ENCODE peak calls at places on chromosomes 13 and 19, in seven cellular contexts. S, L, E, V, U, G and Y are unnamed samples.

GRCh38 chr13:32022292-32022691 is 9.3 kb upstream of the FRY start:
- DNase-seq in E (peak), G (no peak), L (no peak), V (no peak), S (no peak), U (no peak), Y (no peak)

GRCh38 chr13:93146584-93147292 is 79.9 kb upstream of the GPC6 start:
- DNase-seq in L (no peak), U (no peak), S (no peak), E (no peak), G (no peak), V (no peak), Y (no peak)

GRCh38 chr19:29263305-29264080 is 50.5 kb upstream of the UQCRFS1 start:
- DNase-seq in U (peak), L (peak), E (no peak), S (peak), V (peak), G (no peak), Y (no peak)

GRCh38 chr13:95300625-95301134 is 571 bp downstream of the ABCC4 start:
- DNase-seq in U (peak), E (peak), G (peak), V (peak), S (peak), L (peak), Y (peak)

GRCh38 chr13:106382569-106382968 is 152.9 kb downstream of the EFNB2 start:
- DNase-seq in E (no peak), U (no peak), G (no peak), V (no peak), S (no peak), L (peak), Y (no peak)

GRCh38 chr13:24052547-24052981 is 108.0 kb upstream of the SPATA13 start:
- DNase-seq in L (no peak), U (no peak), E (no peak), V (no peak), S (no peak), G (no peak), Y (no peak)

GRCh38 chr13:36193151-36193855 is 21.1 kb downstream of the SOHLH2 start:
- DNase-seq in E (no peak), S (no peak), L (no peak), V (no peak), U (no peak), G (no peak), Y (no peak)

GRCh38 chr19:47651691-47652090 is 42.8 kb downstream of the BICRA start:
- DNase-seq in E (no peak), L (peak), V (no peak), S (no peak), U (no peak), G (no peak), Y (no peak)

GRCh38 chr19:17296976-17297375 is 6.2 kb downstream of the ABHD8 start:
- DNase-seq in S (no peak), V (no peak), L (no peak), E (no peak), G (no peak), U (no peak), Y (no peak)

GRCh38 chr19:5789886-5790572 is 934 bp downstream of the DUS3L start:
- DNase-seq in U (no peak), G (no peak), V (peak), S (no peak), L (no peak), E (no peak), Y (no peak)

GRCh38 chr13:99062593-99062992 is 84.7 kb upstream of the DOCK9 start:
- DNase-seq in L (no peak), S (no peak), V (no peak), U (no peak), G (no peak), E (peak), Y (no peak)

GRCh38 chr19:802888-803561 is 5.8 kb downstream of the PTBP1 start:
- DNase-seq in U (peak), E (no peak), S (no peak), V (no peak), G (no peak), L (no peak), Y (no peak)

GRCh38 chr19:42276821-42277220 is 7.8 kb downstream of the CIC start:
- DNase-seq in E (no peak), S (no peak), G (no peak), L (no peak), U (no peak), V (no peak), Y (no peak)

GRCh38 chr19:37329686-37330085 is 41.2 kb upstream of the ZNF527 start:
- DNase-seq in E (no peak), U (peak), L (peak), V (no peak), S (no peak), G (no peak), Y (no peak)

GRCh38 chr13:106649495-106649894 is 81.6 kb upstream of the ARGLU1 start:
- DNase-seq in S (no peak), V (no peak), G (no peak), E (no peak), U (no peak), L (no peak), Y (no peak)

GRCh38 chr13:101707659-101708058 is 255.2 kb downstream of the ITGBL1 start:
- DNase-seq in E (no peak), S (no peak), L (no peak), V (no peak), U (no peak), G (no peak), Y (no peak)

GRCh38 chr19:48837081-48837524 is 812 bp upstream of the HSD17B14 start:
- DNase-seq in G (peak), L (peak), E (peak), U (peak), V (peak), S (peak), Y (peak)

GRCh38 chr13:98415326-98416070 is 161.4 kb downstream of the STK24 start:
- DNase-seq in E (no peak), S (no peak), V (no peak), G (no peak), L (no peak), U (no peak), Y (no peak)

GRCh38 chr13:40878321-40878720 is 88.9 kb downstream of the SLC25A15 start:
- DNase-seq in S (no peak), U (no peak), G (no peak), V (no peak), E (no peak), L (no peak), Y (no peak)

GRCh38 chr19:15913830-15914229 is 16.0 kb upstream of the CYP4F2 start:
- DNase-seq in G (no peak), S (no peak), L (no peak), E (no peak), U (no peak), V (no peak), Y (no peak)

GRCh38 chr13:50990540-50991506 is 81.2 kb downstream of the RNASEH2B start:
- DNase-seq in S (no peak), G (no peak), V (no peak), U (peak), E (no peak), L (peak), Y (no peak)

GRCh38 chr19:35262101-35262761 is 6.5 kb upstream of the USF2 start:
- DNase-seq in S (peak), E (no peak), G (peak), V (no peak), U (peak), L (peak), Y (no peak)

GRCh38 chr19:42401365-42402303 is 11.5 kb upstream of the CNFN start:
- DNase-seq in U (peak), S (peak), L (peak), G (peak), V (peak), E (peak), Y (peak)

GRCh38 chr13:80168089-80168850 is 172.7 kb downstream of the SPRY2 start:
- DNase-seq in L (no peak), G (no peak), V (no peak), S (no peak), E (no peak), U (no peak), Y (no peak)

GRCh38 chr19:55688422-55689218 is 13.6 kb downstream of the EPN1 start:
- DNase-seq in G (peak), U (no peak), L (no peak), V (no peak), E (no peak), S (peak), Y (no peak)

GRCh38 chr13:48769107-48769704 is 115.5 kb downstream of the CYSLTR2 start:
- DNase-seq in S (no peak), U (peak), G (no peak), E (no peak), L (peak), V (peak), Y (no peak)

GRCh38 chr19:14164724-14165493 is 28.5 kb upstream of the ASF1B start:
- DNase-seq in U (no peak), S (no peak), E (no peak), L (no peak), V (no peak), G (no peak), Y (no peak)

GRCh38 chr13:73248711-73249580 is 190.1 kb downstream of the KLF5 start:
- DNase-seq in U (peak), S (no peak), G (no peak), L (peak), E (no peak), V (peak), Y (no peak)

GRCh38 chr19:42419309-42419708 is 7.9 kb downstream of the LIPE start:
- DNase-seq in G (no peak), U (no peak), V (no peak), S (no peak), L (peak), E (peak), Y (no peak)

GRCh38 chr19:13103961-13104847 is 1.5 kb upstream of the LYL1 start:
- DNase-seq in E (peak), V (no peak), G (peak), L (peak), S (no peak), U (peak), Y (peak)

GRCh38 chr13:97559030-97559429 is 125.1 kb downstream of the RAP2A start:
- DNase-seq in S (no peak), V (no peak), G (no peak), U (no peak), E (no peak), L (no peak), Y (no peak)

GRCh38 chr13:73000027-73000674 is 58.7 kb upstream of the KLF5 start:
- DNase-seq in U (no peak), V (no peak), S (no peak), L (no peak), G (no peak), E (no peak), Y (no peak)

GRCh38 chr13:80359459-80360297 is 18.8 kb upstream of the SPRY2 start:
- DNase-seq in V (no peak), L (peak), G (no peak), U (peak), E (no peak), S (no peak), Y (no peak)

GRCh38 chr19:46225558-46226004 is 4.0 kb upstream of the IGFL1 start:
- DNase-seq in S (no peak), L (peak), U (no peak), G (no peak), V (no peak), E (no peak), Y (no peak)

GRCh38 chr13:44622259-44622658 is 46.1 kb upstream of the TSC22D1 start:
- DNase-seq in G (no peak), S (no peak), E (no peak), U (no peak), L (no peak), V (no peak), Y (no peak)

GRCh38 chr13:77919351-77920294 is 992 bp upstream of the EDNRB start:
- DNase-seq in E (peak), G (peak), L (peak), U (peak), V (no peak), S (peak), Y (no peak)

GRCh38 chr19:11381535-11382369 is 2.4 kb downstream of the EPOR start:
- DNase-seq in L (peak), S (peak), E (peak), U (peak), G (peak), V (no peak), Y (peak)

GRCh38 chr13:44912617-44913016 is 76.7 kb downstream of the NUFIP1 start:
- DNase-seq in S (no peak), V (no peak), E (no peak), G (no peak), L (no peak), U (no peak), Y (no peak)

GRCh38 chr13:90896022-90896421 is 451.5 kb upstream of the MIR17HG start:
- DNase-seq in S (no peak), U (no peak), G (no peak), L (no peak), E (no peak), V (no peak), Y (no peak)

GRCh38 chr13:90890435-90890834 is 457.1 kb upstream of the MIR17HG start:
- DNase-seq in V (no peak), E (no peak), G (no peak), U (no peak), L (no peak), S (no peak), Y (no peak)

GRCh38 chr13:90889906-90890305 is 457.6 kb upstream of the MIR17HG start:
- DNase-seq in G (no peak), L (no peak), V (no peak), E (no peak), S (no peak), U (no peak), Y (no peak)

DNA sequence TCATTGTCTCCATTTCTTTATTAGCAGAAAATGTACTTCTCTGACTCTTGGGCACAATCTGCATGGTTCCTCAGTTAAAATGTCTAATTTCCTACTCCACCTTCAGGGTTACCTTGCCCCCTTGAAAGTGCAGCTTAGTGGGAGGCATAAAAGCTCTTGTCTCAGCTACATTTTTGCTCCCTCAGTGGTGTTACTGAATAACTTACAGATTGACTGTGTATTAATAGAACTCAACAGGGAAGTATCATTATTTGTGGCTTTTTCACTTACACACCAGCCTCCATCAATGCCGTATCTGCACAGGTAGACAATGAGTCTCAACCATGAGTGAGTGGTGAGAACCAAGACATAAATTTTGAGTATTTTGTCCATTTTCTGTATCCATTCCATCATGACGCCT is 456.2 kb upstream of the MIR17HG start:
- DNase-seq in E (no peak), U (no peak), S (no peak), G (no peak), L (no peak), V (no peak), Y (no peak)
- TF ChIP-seq CTCF in E (no peak), U (no peak), S (no peak), G (no peak), L (no peak), V (no peak), Y (no peak)

GRCh38 chr19:33368074-33368864 is 5.2 kb upstream of the CEBPG start:
- DNase-seq in E (no peak), G (no peak), S (no peak), U (no peak), L (no peak), V (no peak), Y (no peak)
- TF ChIP-seq CTCF in E (no peak), G (no peak), S (no peak), U (no peak), L (no peak), V (no peak), Y (no peak)

GRCh38 chr13:75537401-75538365 is at the start of gene COMMD6:
- DNase-seq in V (peak), L (peak), S (peak), G (peak), E (peak), U (peak), Y (peak)
- TF ChIP-seq CTCF in V (no peak), L (peak), S (peak), G (peak), E (peak), U (no peak), Y (no peak)

GRCh38 chr13:109998808-109999528 is 212.6 kb upstream of the IRS2 start:
- DNase-seq in S (no peak), V (no peak), L (no peak), G (no peak), E (no peak), U (no peak), Y (no peak)
- TF ChIP-seq CTCF in S (no peak), V (no peak), L (no peak), G (no peak), E (no peak), U (no peak), Y (peak)

GRCh38 chr19:39413903-39414608 is 1.6 kb downstream of the PLEKHG2 start:
- DNase-seq in E (peak), S (no peak), V (peak), G (peak), U (no peak), L (peak), Y (no peak)
- TF ChIP-seq CTCF in E (no peak), S (no peak), V (no peak), G (peak), U (peak), L (no peak), Y (peak)

DNA sequence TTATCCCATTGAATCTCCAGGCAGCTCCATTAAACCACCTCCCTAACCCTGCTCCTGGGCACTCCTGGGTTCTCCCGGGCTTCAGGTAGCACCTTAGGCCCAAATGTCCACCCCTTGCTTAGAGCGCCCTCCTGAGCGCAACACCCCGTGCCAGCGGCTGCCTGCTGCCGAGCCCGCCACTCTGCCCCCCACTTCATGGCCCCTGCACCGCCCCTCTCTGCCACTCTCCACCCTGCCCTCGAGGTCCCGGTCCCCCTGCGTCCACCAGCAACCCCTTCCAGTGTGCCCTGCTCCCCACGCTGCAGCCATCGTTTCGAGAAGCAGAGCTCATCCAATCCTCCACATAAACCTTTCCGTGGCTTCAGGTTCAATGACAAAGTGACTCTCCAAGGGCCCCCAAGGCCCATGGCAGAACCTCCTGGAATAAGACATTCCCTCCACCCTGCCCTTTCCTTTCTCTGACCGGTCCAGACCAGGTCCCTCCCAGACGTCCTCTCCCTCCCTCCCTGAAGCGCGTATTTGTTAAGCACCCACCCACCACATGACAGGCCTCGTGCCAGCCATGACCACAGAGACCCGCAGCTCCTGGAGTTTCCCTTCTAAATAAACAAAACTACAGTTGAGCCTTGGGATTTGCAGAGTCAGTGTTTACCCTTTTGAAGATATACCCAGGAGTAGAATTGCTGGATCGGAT is 66.6 kb downstream of the ARHGEF18 start:
- DNase-seq in S (no peak), G (peak), U (no peak), E (no peak), L (no peak), V (no peak), Y (no peak)
- TF ChIP-seq CTCF in S (no peak), G (no peak), U (no peak), E (no peak), L (no peak), V (no peak), Y (no peak)

GRCh38 chr13:21670006-21670882 is 629 bp upstream of the FGF9 start:
- DNase-seq in S (peak), G (peak), V (no peak), E (peak), U (peak), L (peak), Y (no peak)
- TF ChIP-seq CTCF in S (no peak), G (peak), V (no peak), E (no peak), U (no peak), L (no peak), Y (peak)